ENCODE peak calls at places on chromosomes 6 and 20, in nine cellular contexts. A is pancreas, B is NCI-H526 treated with DMSO at 0.1 percent for 48 hours, U is posterior vena cava, S is COR-L47, M is endodermal cell, D is brain microvascular endothelial cell, I is ACHN, C is ovary. N is an unnamed sample.

GRCh38 chr6:31479933-31480535 is 17.9 kb upstream of the MICB start:
- DNase-seq in S (peak; percentile 18), D (no peak), A (no peak), C (no peak), B (no peak), M (no peak), I (no peak), U (no peak), N (no peak)

GRCh38 chr6:17596085-17596484 is 4.0 kb upstream of the FAM8A1 start:
- DNase-seq in B (no peak), U (no peak), M (no peak), C (no peak), S (no peak), I (no peak), A (no peak), D (no peak), N (no peak)

GRCh38 chr6:75893058-75893775 is 144.2 kb downstream of the MYO6 start:
- DNase-seq in B (peak; percentile 40), A (no peak), S (peak; percentile 61), D (peak; percentile 40), M (no peak), U (no peak), C (no peak), I (peak; percentile 69), N (peak; percentile 79)

GRCh38 chr6:56863366-56863765 is 91.5 kb upstream of the BEND6 start:
- DNase-seq in U (no peak), D (peak; percentile 72), S (no peak), C (no peak), I (peak; percentile 80), B (no peak), M (no peak), A (no peak), N (peak; percentile 64)

GRCh38 chr20:44392776-44393607 is 37.5 kb downstream of the HNF4A start:
- DNase-seq in M (no peak), D (no peak), U (no peak), I (no peak), A (no peak), B (no peak), C (no peak), S (no peak), N (no peak)

GRCh38 chr6:1027795-1028569 is 283.9 kb upstream of the FOXQ1 start:
- DNase-seq in M (peak; percentile 75), I (no peak), A (no peak), D (no peak), S (no peak), B (no peak), C (no peak), U (no peak), N (no peak)

GRCh38 chr6:109284675-109285074 is 97.6 kb downstream of the CD164 start:
- DNase-seq in I (no peak), D (no peak), M (no peak), S (no peak), B (no peak), U (no peak), C (no peak), A (no peak), N (no peak)

GRCh38 chr6:138300469-138300868 is 77.2 kb upstream of the SMIM28 start:
- DNase-seq in M (no peak), I (no peak), U (no peak), C (no peak), D (no peak), A (no peak), B (no peak), S (no peak), N (no peak)

GRCh38 chr6:21615504-21615903 is 22.0 kb downstream of the SOX4 start:
- DNase-seq in U (no peak), C (no peak), B (no peak), M (no peak), S (no peak), D (no peak), I (no peak), A (no peak), N (no peak)

GRCh38 chr6:5190467-5190866 is 70.3 kb downstream of the LYRM4 start:
- DNase-seq in S (no peak), U (no peak), C (no peak), D (peak; percentile 97), M (no peak), B (no peak), A (no peak), I (peak; percentile 76), N (peak; percentile 81)

GRCh38 chr20:45036044-45036755 is 64.7 kb downstream of the KCNS1 start:
- DNase-seq in U (no peak), I (peak; percentile 44), D (peak; percentile 56), M (no peak), S (no peak), B (no peak), A (no peak), C (no peak), N (peak; percentile 83)

GRCh38 chr20:62761058-62761758 is 35.1 kb upstream of the MRGBP start:
- DNase-seq in D (no peak), C (no peak), A (no peak), S (no peak), B (no peak), U (peak; percentile 80), I (no peak), M (no peak), N (no peak)

GRCh38 chr6:110710115-110710514 is 105.2 kb downstream of the CDK19 start:
- DNase-seq in D (no peak), A (no peak), S (no peak), B (no peak), U (no peak), M (no peak), C (no peak), I (no peak), N (no peak)

GRCh38 chr6:36200998-36201596 is 4.6 kb downstream of the BRPF3 start:
- DNase-seq in S (no peak), A (no peak), U (no peak), I (no peak), D (no peak), C (no peak), B (no peak), M (no peak), N (no peak)

GRCh38 chr6:134549854-134550253 is 231.9 kb upstream of the SGK1 start:
- DNase-seq in M (no peak), B (no peak), U (no peak), I (no peak), C (no peak), S (no peak), A (no peak), D (no peak), N (no peak)

GRCh38 chr6:139979021-139979721 is 604.7 kb upstream of the CITED2 start:
- DNase-seq in D (no peak), B (no peak), U (no peak), M (no peak), I (peak; percentile 93), C (no peak), S (no peak), A (no peak), N (peak; percentile 68)

GRCh38 chr6:73234732-73235131 is 9.4 kb upstream of the KHDC1L start:
- DNase-seq in S (no peak), B (no peak), I (no peak), M (no peak), C (no peak), A (no peak), U (no peak), D (peak; percentile 43), N (peak; percentile 67)

GRCh38 chr6:43846556-43846955 is 76.5 kb downstream of the VEGFA start:
- DNase-seq in S (no peak), U (no peak), I (no peak), M (no peak), A (no peak), B (no peak), D (no peak), C (no peak), N (no peak)

GRCh38 chr20:22684072-22684762 is 99.8 kb upstream of the FOXA2 start:
- DNase-seq in D (peak; percentile 76), B (peak; percentile 59), U (no peak), C (peak; percentile 59), M (peak; percentile 95), S (peak; percentile 75), I (peak; percentile 64), A (peak; percentile 56), N (peak; percentile 57)

GRCh38 chr20:6142348-6142993 is 19.6 kb upstream of the FERMT1 start:
- DNase-seq in B (peak; percentile 48), S (peak; percentile 51), D (peak; percentile 59), A (peak; percentile 26), I (peak; percentile 54), U (no peak), M (peak; percentile 76), C (no peak), N (peak; percentile 34)

GRCh38 chr6:143691900-143692572 is 14.3 kb downstream of the PHACTR2 start:
- DNase-seq in U (no peak), M (no peak), S (no peak), I (no peak), D (no peak), C (no peak), A (no peak), B (no peak), N (no peak)

GRCh38 chr6:16762547-16763477 is 1.6 kb upstream of the ATXN1 start:
- DNase-seq in D (peak; percentile 83), B (peak; percentile 72), U (peak; percentile 78), A (peak; percentile 63), M (peak; percentile 80), I (peak; percentile 79), C (peak; percentile 60), S (peak; percentile 45), N (peak; percentile 83)

GRCh38 chr6:5866547-5867051 is 140.1 kb downstream of the NRN1 start:
- DNase-seq in C (no peak), B (peak; percentile 79), A (no peak), U (no peak), D (peak; percentile 65), I (peak; percentile 28), M (no peak), S (peak; percentile 43), N (peak; percentile 57)

GRCh38 chr6:47665112-47665511 is 33.3 kb upstream of the ADGRF4 start:
- DNase-seq in A (no peak), C (no peak), B (no peak), S (peak; percentile 86), I (no peak), U (no peak), D (no peak), M (no peak), N (no peak)

GRCh38 chr6:144675231-144675861 is 390.2 kb downstream of the UTRN start:
- DNase-seq in D (peak; percentile 90), I (no peak), S (no peak), B (no peak), M (no peak), A (peak; percentile 9), C (no peak), U (no peak), N (peak; percentile 85)

GRCh38 chr6:156347251-156348049 is 429.7 kb upstream of the ARID1B start:
- DNase-seq in C (no peak), A (no peak), I (no peak), U (no peak), D (no peak), M (no peak), B (no peak), S (no peak), N (no peak)

GRCh38 chr6:126437225-126437624 is 97.3 kb downstream of the CENPW start:
- DNase-seq in M (no peak), B (no peak), D (no peak), C (no peak), U (no peak), A (peak; percentile 7), I (no peak), S (no peak), N (no peak)

GRCh38 chr6:135306166-135306565 is 125.1 kb downstream of the MYB start:
- DNase-seq in C (no peak), B (no peak), U (no peak), M (no peak), S (no peak), D (no peak), I (no peak), A (no peak), N (no peak)

GRCh38 chr6:36977470-36977941 is 8.5 kb downstream of the MTCH1 start:
- DNase-seq in B (no peak), I (no peak), M (peak; percentile 71), C (peak; percentile 29), A (no peak), U (peak; percentile 68), S (no peak), D (no peak), N (no peak)

GRCh38 chr20:24124951-24125650 is 136.5 kb upstream of the GGTLC1 start:
- DNase-seq in I (no peak), C (no peak), M (no peak), D (no peak), S (no peak), B (no peak), A (no peak), U (no peak), N (no peak)

GRCh38 chr6:106688177-106688951 is 59.0 kb downstream of the QRSL1 start:
- DNase-seq in D (no peak), S (no peak), I (peak; percentile 43), M (no peak), A (no peak), B (no peak), C (no peak), U (no peak), N (peak; percentile 26)